ENCODE peak calls at places on chromosomes 7 and 10, in four cellular contexts. One of them, this sample, is unnamed.

GRCh38 chr7:22109761-22110160 is 164.1 kb upstream of the CDCA7L start:
- DNase-seq in stimulated activated CD4-positive, alpha-beta T cell treated with anti-CD3 and anti-CD28 coated beads, TNF-alpha, amount 100 ng/mL, for 4 hours: no peak
- DNase-seq in KBM-7: peak; percentile 33
- DNase-seq in dorsolateral prefrontal cortex: peak; percentile 65
- DNase-seq in this sample: peak; percentile 51

GRCh38 chr7:7311001-7311400 is 128.7 kb downstream of the C1GALT1 start:
- DNase-seq in stimulated activated CD4-positive, alpha-beta T cell treated with anti-CD3 and anti-CD28 coated beads, TNF-alpha, amount 100 ng/mL, for 4 hours: no peak
- DNase-seq in KBM-7: no peak
- DNase-seq in dorsolateral prefrontal cortex: no peak
- DNase-seq in this sample: no peak

GRCh38 chr7:66013938-66014337 is 31.9 kb upstream of the GUSB start:
- DNase-seq in stimulated activated CD4-positive, alpha-beta T cell treated with anti-CD3 and anti-CD28 coated beads, TNF-alpha, amount 100 ng/mL, for 4 hours: no peak
- DNase-seq in KBM-7: peak; percentile 34
- DNase-seq in dorsolateral prefrontal cortex: no peak
- DNase-seq in this sample: peak; percentile 46

GRCh38 chr7:150444674-150445365 is 5.6 kb upstream of the GIMAP8 start:
- DNase-seq in stimulated activated CD4-positive, alpha-beta T cell treated with anti-CD3 and anti-CD28 coated beads, TNF-alpha, amount 100 ng/mL, for 4 hours: no peak
- DNase-seq in KBM-7: no peak
- DNase-seq in dorsolateral prefrontal cortex: no peak
- DNase-seq in this sample: peak; percentile 33

GRCh38 chr7:100515072-100515532 is 23.9 kb upstream of the AGFG2 start:
- DNase-seq in stimulated activated CD4-positive, alpha-beta T cell treated with anti-CD3 and anti-CD28 coated beads, TNF-alpha, amount 100 ng/mL, for 4 hours: no peak
- DNase-seq in KBM-7: no peak
- DNase-seq in dorsolateral prefrontal cortex: no peak
- DNase-seq in this sample: peak; percentile 79

GRCh38 chr7:115476666-115477065 is 553.9 kb downstream of the TFEC start:
- DNase-seq in stimulated activated CD4-positive, alpha-beta T cell treated with anti-CD3 and anti-CD28 coated beads, TNF-alpha, amount 100 ng/mL, for 4 hours: no peak
- DNase-seq in KBM-7: no peak
- DNase-seq in dorsolateral prefrontal cortex: no peak
- DNase-seq in this sample: no peak

GRCh38 chr10:52778511-52779392 is 6.2 kb upstream of the MBL2 start:
- DNase-seq in stimulated activated CD4-positive, alpha-beta T cell treated with anti-CD3 and anti-CD28 coated beads, TNF-alpha, amount 100 ng/mL, for 4 hours: no peak
- DNase-seq in KBM-7: peak; percentile 39
- DNase-seq in dorsolateral prefrontal cortex: no peak
- DNase-seq in this sample: no peak

GRCh38 chr10:89837173-89838001 is 136.0 kb downstream of the KIF20B start:
- DNase-seq in stimulated activated CD4-positive, alpha-beta T cell treated with anti-CD3 and anti-CD28 coated beads, TNF-alpha, amount 100 ng/mL, for 4 hours: no peak
- DNase-seq in KBM-7: no peak
- DNase-seq in dorsolateral prefrontal cortex: no peak
- DNase-seq in this sample: peak; percentile 26

GRCh38 chr10:6108631-6109443 is 20.0 kb downstream of the RBM17 start:
- DNase-seq in stimulated activated CD4-positive, alpha-beta T cell treated with anti-CD3 and anti-CD28 coated beads, TNF-alpha, amount 100 ng/mL, for 4 hours: no peak
- DNase-seq in KBM-7: peak; percentile 82
- DNase-seq in dorsolateral prefrontal cortex: no peak
- DNase-seq in this sample: peak; percentile 61

This sample was measured in RPMI7951.